ENCODE peak calls at places on chromosome 6, in six cellular contexts. M, B, V, Z, P and W are unnamed samples.

GRCh38 chr6:133623621-133624020 is 265.3 kb upstream of the TCF21 start:
- DNase-seq in V (no peak), P (peak), Z (no peak), B (no peak), M (no peak), W (peak)

GRCh38 chr6:149140910-149141290 is 176.6 kb upstream of the TAB2 start:
- DNase-seq in Z (no peak), V (no peak), P (no peak), M (no peak), B (no peak), W (no peak)

GRCh38 chr6:116971959-116972358 is 94.9 kb downstream of the RFX6 start:
- DNase-seq in V (no peak), Z (peak), M (peak), P (peak), B (no peak), W (peak)

GRCh38 chr6:132530293-132530974 is 7.6 kb upstream of the TAAR9 start:
- DNase-seq in B (peak), Z (peak), V (peak), P (peak), M (peak), W (peak)

GRCh38 chr6:158958504-158959386 is 41.3 kb downstream of the RSPH3 start:
- DNase-seq in Z (peak), V (no peak), P (no peak), B (peak), M (no peak), W (no peak)

GRCh38 chr6:144543006-144543871 is 258.1 kb downstream of the UTRN start:
- DNase-seq in Z (no peak), V (peak), B (no peak), P (peak), M (peak), W (no peak)

GRCh38 chr6:6883011-6883410 is 224.8 kb upstream of the RREB1 start:
- DNase-seq in P (no peak), B (no peak), V (no peak), Z (peak), M (no peak), W (no peak)

GRCh38 chr6:143397229-143398222 is 53.0 kb downstream of the ADAT2 start:
- DNase-seq in Z (peak), M (peak), V (no peak), B (no peak), P (peak), W (peak)

GRCh38 chr6:80210618-80211017 is 104.1 kb downstream of the BCKDHB start:
- DNase-seq in V (no peak), P (peak), Z (peak), M (no peak), B (no peak), W (peak)

GRCh38 chr6:149013932-149014331 is 267.1 kb downstream of the UST start:
- DNase-seq in Z (no peak), M (no peak), V (no peak), P (peak), B (no peak), W (no peak)

GRCh38 chr6:82408952-82409421 is 45.4 kb downstream of the TPBG start:
- DNase-seq in V (no peak), Z (no peak), B (no peak), M (peak), P (peak), W (peak)

GRCh38 chr6:15351631-15352030 is 105.8 kb downstream of the JARID2 start:
- DNase-seq in B (no peak), P (peak), V (no peak), Z (no peak), M (peak), W (peak)

GRCh38 chr6:141041596-141042087 is 1091.1 kb upstream of the GJE1 start:
- DNase-seq in B (no peak), V (no peak), Z (no peak), M (no peak), P (no peak), W (no peak)

GRCh38 chr6:92577077-92577719 is 842.2 kb downstream of the EPHA7 start:
- DNase-seq in P (no peak), M (no peak), Z (no peak), B (no peak), V (no peak), W (no peak)

GRCh38 chr6:130055271-130055670 is 36.9 kb downstream of the L3MBTL3 start:
- DNase-seq in B (no peak), P (no peak), V (no peak), Z (no peak), M (no peak), W (no peak)

GRCh38 chr6:68134796-68135195 is 500.3 kb upstream of the ADGRB3 start:
- DNase-seq in P (no peak), B (no peak), Z (no peak), V (no peak), M (peak), W (no peak)

GRCh38 chr6:111793711-111794111 is 79.5 kb downstream of the FYN start:
- DNase-seq in Z (peak), M (no peak), B (peak), V (no peak), P (no peak), W (no peak)

GRCh38 chr6:108438918-108439317 is 121.8 kb upstream of the FOXO3 start:
- DNase-seq in Z (no peak), P (peak), B (no peak), M (no peak), V (peak), W (no peak)

GRCh38 chr6:27617700-27618689 is 145.1 kb upstream of the ZNF184 start:
- DNase-seq in M (peak), B (no peak), V (no peak), P (peak), Z (no peak), W (peak)